ENCODE peak calls at places on chromosomes 6 and 20, in seven cellular contexts. O is DND-41, Z is kidney, D is AG10803, T is neural progenitor cell, N is HFF-Myc, M is epithelial cell of esophagus. K is an unnamed sample.

GRCh38 chr6:144561455-144562043 is 276.4 kb downstream of the UTRN start:
- DNase-seq in M (no peak), T (no peak), Z (no peak), N (no peak), D (no peak), O (no peak), K (no peak)

GRCh38 chr20:58908941-58909340 is 56.4 kb downstream of the GNAS start:
- DNase-seq in D (no peak), Z (no peak), M (no peak), N (no peak), T (no peak), O (no peak), K (no peak)

GRCh38 chr20:16821211-16822089 is 73.3 kb downstream of the OTOR start:
- DNase-seq in O (peak), N (peak), M (peak), T (peak), Z (no peak), D (peak), K (peak)

GRCh38 chr6:48611332-48611731 is 500.3 kb upstream of the PTCHD4 start:
- DNase-seq in O (no peak), Z (no peak), D (no peak), N (no peak), M (peak), T (no peak), K (peak)

GRCh38 chr6:155408981-155409380 is 46.7 kb downstream of the NOX3 start:
- DNase-seq in M (no peak), O (no peak), D (no peak), N (no peak), Z (no peak), T (no peak), K (no peak)

GRCh38 chr6:14706378-14706929 is 539.4 kb upstream of the JARID2 start:
- DNase-seq in O (no peak), T (no peak), N (peak), M (peak), Z (peak), D (peak), K (peak)

GRCh38 chr6:32947552-32948465 is 5.1 kb downstream of the HLA-DMA start:
- DNase-seq in D (peak), M (peak), N (no peak), T (peak), O (no peak), Z (no peak), K (peak)

GRCh38 chr6:291148-291696 is 1.1 kb upstream of the DUSP22 start:
- DNase-seq in N (no peak), M (peak), D (no peak), Z (no peak), T (no peak), O (no peak), K (peak)

GRCh38 chr6:108541843-108542795 is 18.6 kb upstream of the FOXO3 start:
- DNase-seq in Z (peak), D (peak), M (peak), T (peak), O (peak), N (peak), K (peak)

GRCh38 chr20:973785-974194 is 28.3 kb downstream of the RSPO4 start:
- DNase-seq in N (peak), M (peak), T (peak), D (peak), Z (no peak), O (peak), K (peak)

GRCh38 chr6:38498085-38498484 is 141.6 kb downstream of the BTBD9 start:
- DNase-seq in Z (no peak), M (peak), N (no peak), O (no peak), T (no peak), D (peak), K (no peak)

GRCh38 chr6:163427498-163428254 is 13.2 kb downstream of the QKI start:
- DNase-seq in D (peak), Z (no peak), M (peak), O (no peak), N (no peak), T (peak), K (peak)

GRCh38 chr20:676315-676937 is 824 bp upstream of the SCRT2 start:
- DNase-seq in N (no peak), Z (no peak), M (no peak), T (peak), D (no peak), O (no peak), K (no peak)

GRCh38 chr6:141117869-141118268 is 1014.9 kb upstream of the GJE1 start:
- DNase-seq in N (no peak), T (no peak), O (no peak), D (no peak), Z (no peak), M (no peak), K (peak)

GRCh38 chr20:21609221-21609620 is 95.4 kb upstream of the NKX2-2 start:
- DNase-seq in Z (no peak), M (peak), D (peak), N (no peak), O (no peak), T (no peak), K (no peak)

GRCh38 chr6:93679836-93680235 is 260.5 kb upstream of the EPHA7 start:
- DNase-seq in Z (no peak), N (no peak), O (no peak), M (no peak), T (no peak), D (no peak), K (peak)

GRCh38 chr6:2630891-2631458 is 119.7 kb downstream of the MYLK4 start:
- DNase-seq in D (peak), Z (no peak), O (no peak), T (no peak), M (peak), N (peak), K (peak)

GRCh38 chr6:132456700-132457143 is 55.4 kb upstream of the MOXD1 start:
- DNase-seq in M (no peak), N (no peak), T (peak), Z (peak), D (peak), O (no peak), K (no peak)

GRCh38 chr20:50675671-50676376 is 15.5 kb downstream of the RIPOR3 start:
- DNase-seq in N (no peak), D (peak), Z (peak), O (no peak), M (no peak), T (no peak), K (no peak)

GRCh38 chr6:98905759-98906158 is 42.0 kb downstream of the FBXL4 start:
- DNase-seq in M (peak), N (no peak), O (no peak), T (no peak), D (no peak), Z (no peak), K (no peak)

DNA sequence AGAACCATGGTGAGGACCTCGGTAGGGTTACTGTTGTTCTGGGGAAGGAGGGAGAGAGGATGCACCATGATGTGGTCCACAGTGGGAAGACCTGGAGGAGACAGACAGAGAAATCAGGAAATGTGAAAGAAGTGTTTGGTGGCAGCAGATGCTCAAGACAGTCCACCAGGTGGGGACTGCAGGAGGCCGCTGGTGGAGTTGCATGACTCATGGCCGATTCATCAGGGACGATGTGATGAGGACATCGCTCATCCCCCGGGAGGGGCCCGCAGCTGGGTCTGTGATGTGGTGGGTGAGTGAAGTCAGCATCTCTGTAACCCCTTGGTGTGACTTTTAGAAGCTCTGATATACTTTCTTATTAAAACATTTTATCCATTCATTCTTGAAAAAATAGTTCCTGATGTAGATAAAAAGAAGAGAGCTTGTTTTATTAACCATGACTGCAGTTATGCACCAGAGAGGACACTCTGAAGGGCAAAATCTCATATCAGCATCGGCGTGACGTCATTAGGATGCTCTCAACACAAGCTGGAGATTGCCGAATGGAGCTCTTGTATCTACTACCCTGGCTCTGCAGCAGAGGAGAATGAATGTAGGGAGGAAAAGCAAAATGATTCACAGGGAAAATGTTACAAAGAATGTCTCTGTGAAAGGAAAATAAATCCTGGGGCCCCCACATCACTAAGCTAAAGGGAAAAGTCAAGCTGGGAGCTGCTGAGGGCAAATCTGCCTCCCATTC is 71.2 kb downstream of the RAMACL start:
- DNase-seq in Z (no peak), M (peak), N (peak), O (peak), T (no peak), D (peak), K (peak)
- TF ChIP-seq CTCF in Z (no peak), M (peak), N (peak), O (peak), T (no peak), D (peak), K (peak)

GRCh38 chr6:169487579-169488205 is 214.1 kb downstream of the WDR27 start:
- DNase-seq in T (no peak), O (no peak), M (no peak), N (no peak), D (peak), Z (no peak), K (peak)
- TF ChIP-seq CTCF in T (peak), O (no peak), M (peak), N (peak), D (peak), Z (peak), K (no peak)

GRCh38 chr20:46580613-46581012 is 30.2 kb upstream of the OCSTAMP start:
- DNase-seq in M (peak), Z (no peak), O (no peak), D (no peak), T (no peak), N (no peak), K (no peak)
- TF ChIP-seq CTCF in M (no peak), Z (no peak), O (no peak), D (no peak), T (no peak), N (no peak), K (no peak)

DNA sequence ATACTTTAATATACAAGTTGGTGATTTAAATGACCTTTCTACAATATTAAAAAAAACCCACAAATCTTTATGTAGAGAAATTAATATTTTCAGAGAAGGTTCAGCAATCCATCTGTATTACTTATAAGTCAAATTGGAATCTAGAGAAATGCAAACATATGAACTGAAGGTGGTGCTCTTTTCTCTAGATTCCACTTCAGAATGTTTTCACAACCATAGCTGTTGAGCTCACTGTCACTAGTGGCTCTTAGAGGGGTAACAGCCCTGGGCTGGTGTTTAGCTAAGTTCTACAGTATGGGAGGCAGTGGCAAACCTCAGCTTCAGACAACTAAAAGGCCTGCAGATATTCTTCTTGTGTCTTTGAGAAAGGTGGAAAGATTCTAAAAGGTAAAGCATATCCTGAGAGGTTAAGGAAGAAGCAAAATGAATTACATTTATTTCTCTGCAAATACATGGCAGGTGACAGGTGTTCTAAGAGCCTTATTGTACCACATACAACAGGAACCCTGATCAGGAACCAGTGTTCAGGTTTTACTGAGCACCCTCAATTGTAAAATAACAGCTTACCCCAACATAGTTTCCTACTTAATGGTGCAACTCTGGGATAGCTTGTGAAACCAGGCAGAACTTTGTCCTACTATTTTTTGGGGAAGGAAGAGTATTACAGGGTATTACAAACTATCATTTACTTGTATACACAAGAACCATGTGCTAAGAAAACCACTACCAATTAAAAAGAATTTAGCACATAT is 56.6 kb upstream of the SAMHD1 start:
- DNase-seq in O (no peak), Z (no peak), N (no peak), T (no peak), M (peak), D (peak), K (peak)
- TF ChIP-seq CTCF in O (peak), Z (peak), N (no peak), T (no peak), M (peak), D (peak), K (peak)

DNA sequence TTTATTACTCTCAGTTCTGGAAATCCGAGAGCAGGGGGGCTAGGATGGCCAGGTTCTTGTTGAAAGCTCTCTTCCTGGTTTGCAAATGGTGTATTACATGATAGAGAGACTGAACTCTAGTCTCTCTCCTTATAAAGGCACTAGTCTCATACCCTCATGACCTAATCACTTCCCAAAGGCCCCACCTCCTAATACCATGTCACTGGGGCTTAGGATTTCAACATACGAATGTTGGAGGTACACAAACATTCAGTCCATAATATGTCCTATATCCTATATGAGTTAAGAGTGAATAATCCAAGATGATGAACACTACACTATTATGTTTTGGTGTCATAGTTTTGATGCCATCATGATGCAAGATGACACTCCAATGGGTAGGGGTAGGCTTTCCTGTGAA is 20.0 kb upstream of the TXLNB start:
- DNase-seq in M (peak), D (no peak), Z (no peak), O (no peak), T (no peak), N (no peak), K (peak)
- TF ChIP-seq CTCF in M (no peak), D (no peak), Z (no peak), O (no peak), T (no peak), N (no peak), K (no peak)

DNA sequence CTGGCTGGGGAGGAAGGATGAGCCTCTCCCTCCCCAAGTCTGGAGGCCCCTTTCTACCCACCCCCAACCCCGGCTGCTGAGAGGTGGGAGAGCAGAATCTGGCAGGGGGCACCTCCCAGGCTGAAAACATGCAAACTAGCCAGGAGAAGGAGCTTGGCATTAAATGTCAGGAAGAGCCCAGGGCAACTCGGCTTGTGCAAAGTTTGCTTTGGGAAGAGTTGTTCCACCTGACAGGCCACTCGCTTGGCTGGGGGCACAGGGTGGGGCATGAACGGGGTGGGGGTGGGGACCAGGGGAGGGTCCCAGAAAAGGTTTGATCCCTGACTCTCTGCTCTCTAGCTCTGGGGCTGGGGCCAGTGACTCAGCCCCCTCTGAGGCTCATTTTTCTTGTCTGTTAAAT is 3.0 kb downstream of the SPDEF start:
- DNase-seq in D (no peak), Z (peak), T (no peak), M (no peak), O (no peak), N (no peak), K (no peak)
- TF ChIP-seq CTCF in D (no peak), Z (no peak), T (no peak), M (no peak), O (no peak), N (no peak), K (no peak)

DNA sequence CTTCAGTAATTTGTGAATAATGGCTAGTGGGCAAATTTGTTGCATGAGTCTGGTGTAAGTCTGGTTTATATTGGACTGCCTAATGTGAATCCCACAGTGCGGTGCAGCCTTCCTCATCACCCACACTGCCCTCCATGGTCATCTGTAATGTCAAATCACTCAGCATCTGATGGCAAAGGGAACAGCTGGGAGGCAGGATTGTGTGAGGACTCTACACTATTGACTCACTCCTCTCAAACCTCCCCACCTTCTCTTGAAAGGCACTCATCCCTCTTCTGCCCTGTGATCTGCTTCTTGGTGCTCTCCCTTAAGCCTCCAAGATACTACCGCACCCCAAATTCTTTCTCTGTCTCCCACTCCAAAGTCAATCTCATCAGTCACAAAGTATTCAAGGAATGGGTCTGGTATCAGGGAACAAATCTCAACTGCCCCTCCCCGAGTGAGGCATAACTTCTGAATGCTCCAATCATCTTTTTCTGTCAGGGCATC is 146.0 kb upstream of the BEND6 start:
- DNase-seq in T (no peak), M (peak), O (no peak), D (peak), Z (no peak), N (no peak), K (peak)
- TF ChIP-seq CTCF in T (no peak), M (no peak), O (no peak), D (no peak), Z (no peak), N (no peak), K (no peak)

GRCh38 chr6:170542031-170542719 is 10.9 kb downstream of the PSMB1 start:
- DNase-seq in D (peak), M (peak), Z (no peak), O (no peak), T (no peak), N (no peak), K (peak)
- TF ChIP-seq CTCF in D (no peak), M (no peak), Z (no peak), O (no peak), T (no peak), N (no peak), K (no peak)

K was measured in cardiac fibroblast.